ENCODE peak calls at places on chromosomes 7 and 10, in six cellular contexts. W is lower lobe of right lung, S is endothelial cell of umbilical vein, F is sigmoid colon, R is B cell, D is GM13976. O is an unnamed sample.

GRCh38 chr10:98351831-98352402 is 63.1 kb downstream of the PYROXD2 start:
- DNase-seq in R (no peak), W (no peak), F (no peak), D (no peak), S (no peak), O (no peak)

GRCh38 chr10:117537436-117537903 is 5.1 kb upstream of the EMX2 start:
- DNase-seq in F (no peak), D (peak; percentile 80), R (no peak), W (no peak), S (no peak), O (no peak)

GRCh38 chr10:65033957-65034356 is 1512.8 kb downstream of the REEP3 start:
- DNase-seq in F (no peak), W (no peak), S (no peak), D (no peak), R (no peak), O (no peak)

GRCh38 chr10:133442967-133443924 is 10.5 kb upstream of the SCART1 start:
- DNase-seq in S (no peak), D (no peak), F (peak; percentile 56), R (no peak), W (no peak), O (no peak)

GRCh38 chr7:91034459-91035368 is 229.5 kb upstream of the FZD1 start:
- DNase-seq in F (no peak), W (no peak), R (peak; percentile 44), D (peak; percentile 56), S (peak; percentile 56), O (peak; percentile 57)

GRCh38 chr10:114266521-114266920 is 27.5 kb downstream of the VWA2 start:
- DNase-seq in D (no peak), S (peak; percentile 24), F (no peak), W (no peak), R (no peak), O (peak; percentile 72)

GRCh38 chr7:157113607-157114006 is 25.1 kb upstream of the UBE3C start:
- DNase-seq in S (no peak), W (no peak), F (peak; percentile 3), R (no peak), D (no peak), O (no peak)

GRCh38 chr10:45550903-45551302 is 121.7 kb downstream of the ZFAND4 start:
- DNase-seq in F (no peak), S (peak; percentile 72), D (no peak), W (no peak), R (no peak), O (no peak)

GRCh38 chr7:54037873-54038272 is 504.3 kb upstream of the VSTM2A start:
- DNase-seq in D (no peak), W (no peak), R (no peak), F (no peak), S (no peak), O (no peak)

GRCh38 chr10:3499120-3499519 is 285.9 kb downstream of the KLF6 start:
- DNase-seq in W (no peak), S (no peak), F (no peak), R (no peak), D (no peak), O (peak; percentile 19)

GRCh38 chr10:86657396-86658011 is 3.2 kb downstream of the OPN4 start:
- DNase-seq in F (peak; percentile 56), S (no peak), W (peak; percentile 35), D (no peak), R (no peak), O (no peak)

GRCh38 chr7:158356454-158356853 is 231.2 kb downstream of the PTPRN2 start:
- DNase-seq in F (no peak), S (no peak), W (no peak), R (no peak), D (no peak), O (no peak)
- TF ChIP-seq CTCF in F (no peak), S (no peak), W (no peak), R (no peak), D (no peak), O (no peak)

DNA sequence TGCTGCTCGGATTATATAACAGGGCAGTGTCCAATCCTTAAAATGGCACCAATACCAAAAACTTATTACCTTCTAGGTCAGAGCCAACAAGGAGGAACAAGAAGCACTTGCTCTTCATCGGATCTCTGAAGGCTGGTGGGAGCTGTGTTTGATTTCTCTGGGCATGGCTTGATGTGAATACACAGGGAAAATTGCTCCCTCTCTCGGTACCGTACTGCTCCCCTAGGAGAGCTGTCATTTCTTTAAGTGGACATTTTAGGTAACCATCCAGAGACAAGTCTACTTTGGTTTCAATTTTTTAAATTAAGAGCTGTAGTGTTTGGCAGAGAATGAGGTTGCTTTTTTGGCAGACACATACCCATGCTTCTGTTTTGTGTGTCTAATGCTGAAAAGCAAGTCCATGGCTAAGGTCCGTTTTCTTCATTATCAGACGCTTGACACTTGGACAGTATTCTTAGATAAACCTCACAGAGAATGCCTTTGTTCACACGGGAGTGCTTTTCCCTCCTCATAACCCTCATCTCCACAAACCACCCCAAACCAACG is 61.2 kb upstream of the TRIL start:
- DNase-seq in D (no peak), W (no peak), R (no peak), F (no peak), S (no peak), O (no peak)
- TF ChIP-seq CTCF in D (no peak), W (no peak), R (no peak), F (no peak), S (no peak), O (no peak)

DNA sequence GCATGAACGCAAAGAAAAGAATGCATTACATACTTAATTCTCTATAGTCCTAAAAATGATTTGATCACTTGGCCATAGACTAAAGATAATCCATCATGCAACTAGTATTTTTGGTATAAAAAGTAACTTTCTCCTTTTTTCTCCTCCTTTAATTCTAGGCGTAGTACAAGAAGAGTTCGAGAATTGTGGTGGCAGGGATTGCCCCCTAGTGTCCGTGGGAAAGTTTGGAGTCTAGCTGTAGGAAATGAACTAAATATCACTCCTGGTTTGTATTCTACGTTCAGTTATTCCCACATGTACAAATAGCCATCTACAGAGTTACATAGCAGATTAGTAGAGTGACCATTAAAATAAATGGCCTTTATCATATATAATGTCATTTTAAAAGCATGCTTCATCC is 45.5 kb upstream of the HELLS start:
- DNase-seq in W (no peak), F (no peak), D (no peak), R (no peak), S (no peak), O (peak; percentile 11)
- TF ChIP-seq CTCF in W (no peak), F (no peak), D (no peak), R (no peak), S (peak; percentile 22), O (no peak)

GRCh38 chr10:9018161-9018843 is 963.8 kb downstream of the GATA3 start:
- DNase-seq in D (no peak), W (no peak), S (peak; percentile 91), R (no peak), F (no peak), O (no peak)
- TF ChIP-seq CTCF in D (no peak), W (no peak), S (no peak), R (no peak), F (no peak), O (no peak)

GRCh38 chr10:17025444-17026295 is 103.9 kb downstream of the CUBN start:
- DNase-seq in W (no peak), S (peak; percentile 94), R (no peak), F (peak; percentile 72), D (no peak), O (peak; percentile 64)
- TF ChIP-seq CTCF in W (no peak), S (no peak), R (no peak), F (no peak), D (no peak), O (no peak)

DNA sequence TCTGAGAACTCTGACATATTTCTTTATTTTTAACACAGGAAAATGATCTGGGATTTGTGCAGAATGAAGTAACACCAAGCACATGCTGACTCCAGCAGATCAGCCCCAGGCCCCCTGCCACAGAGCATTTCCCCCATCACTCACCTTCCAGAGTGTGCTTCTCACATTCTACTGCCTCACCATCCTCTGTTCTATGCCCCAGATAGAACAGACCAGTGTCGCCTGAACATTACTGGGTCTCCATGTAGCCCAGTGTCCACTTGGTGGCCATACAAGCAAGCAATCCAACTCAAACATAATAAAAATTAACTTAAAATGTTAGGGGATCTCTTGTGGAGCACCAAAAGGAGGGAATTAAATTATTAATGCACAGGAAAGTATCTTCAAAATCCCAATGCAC is 58.8 kb downstream of the SORBS1 start:
- DNase-seq in F (no peak), D (no peak), S (no peak), R (no peak), W (no peak), O (no peak)
- TF ChIP-seq CTCF in F (no peak), D (no peak), S (no peak), R (no peak), W (no peak), O (no peak)

GRCh38 chr10:84743483-84743882 is 415.1 kb downstream of the CCSER2 start:
- DNase-seq in F (no peak), W (no peak), D (no peak), S (no peak), R (no peak), O (peak; percentile 26)
- TF ChIP-seq CTCF in F (no peak), W (peak; percentile 37), D (no peak), S (peak; percentile 25), R (no peak), O (peak; percentile 28)